ENCODE peak calls at places on chromosomes 12 and 14, in eight cellular contexts. Q is mammary epithelial cell, U is DND-41, A is H1, Y is PC-3, L is IMR-90, I is hepatocyte, D is HCT116. B is an unnamed sample. For H4K20me1, the result is how much of the 10 kb centered on the place peaks cover.

GRCh38 chr12:75704664-75705063 is 193.3 kb upstream of the KRR1 start:
- DNase-seq in Q (no peak), U (no peak), A (no peak), Y (no peak), L (peak), I (no peak), D (peak), B (no peak)

GRCh38 chr12:88247241-88247643 is 105.1 kb downstream of the TMTC3 start:
- DNase-seq in Q (peak), U (no peak), A (no peak), Y (peak), L (peak), I (no peak), D (peak), B (peak)

GRCh38 chr14:58785741-58786140 is 148.0 kb downstream of the DACT1 start:
- DNase-seq in Q (no peak), U (no peak), A (no peak), Y (no peak), L (no peak), I (no peak), D (no peak), B (no peak)

GRCh38 chr14:21072102-21072501 is 2.0 kb downstream of the ARHGEF40 start:
- DNase-seq in Q (no peak), U (no peak), A (no peak), Y (no peak), L (peak), I (peak), D (no peak), B (no peak)

GRCh38 chr14:77988966-77989365 is 181.2 kb upstream of the NRXN3 start:
- DNase-seq in Q (peak), U (no peak), A (no peak), Y (peak), L (peak), I (no peak), D (no peak), B (no peak)

GRCh38 chr12:5377997-5378596 is 53.8 kb upstream of the NTF3 start:
- DNase-seq in Q (no peak), U (no peak), A (no peak), Y (peak), L (no peak), I (peak), D (no peak), B (no peak)

GRCh38 chr14:100872641-100873071 is 30.9 kb downstream of the RTL1 start:
- DNase-seq in Q (no peak), U (no peak), A (no peak), Y (no peak), L (no peak), I (no peak), D (no peak), B (no peak)

GRCh38 chr12:120690083-120690450 is 3.1 kb downstream of the MLEC start:
- DNase-seq in Q (no peak), U (no peak), A (no peak), Y (no peak), L (no peak), I (no peak), D (no peak), B (no peak)

GRCh38 chr14:105150368-105151111 is 18.0 kb downstream of the JAG2 start:
- DNase-seq in Q (no peak), U (no peak), A (peak), Y (no peak), L (no peak), I (no peak), D (no peak), B (no peak)

GRCh38 chr14:61145258-61145902 is 135.8 kb downstream of the TMEM30B start:
- DNase-seq in Q (peak), U (no peak), A (no peak), Y (peak), L (peak), I (peak), D (no peak), B (no peak)

GRCh38 chr12:52010152-52010622 is 3.4 kb downstream of the TAMALIN start:
- DNase-seq in Q (no peak), U (no peak), A (peak), Y (no peak), L (peak), I (peak), D (no peak), B (peak)

GRCh38 chr14:22070119-22070982 is 396.7 kb upstream of the OR4E1 start:
- DNase-seq in Q (peak), U (peak), A (peak), Y (no peak), L (no peak), I (no peak), D (no peak), B (peak)

GRCh38 chr12:108582981-108583770 is 14.7 kb downstream of the TMEM119 start:
- DNase-seq in Q (no peak), U (no peak), A (no peak), Y (no peak), L (no peak), I (no peak), D (no peak), B (no peak)

GRCh38 chr12:936377-937345 is 12.8 kb downstream of the RAD52 start:
- DNase-seq in Q (no peak), U (no peak), A (no peak), Y (no peak), L (no peak), I (no peak), D (no peak), B (no peak)

GRCh38 chr12:28235017-28235416 is 44.8 kb downstream of the CCDC91 start:
- DNase-seq in Q (no peak), U (no peak), A (no peak), Y (no peak), L (no peak), I (no peak), D (no peak), B (no peak)

GRCh38 chr12:112116232-112117060 is 7.9 kb upstream of the NAA25 start:
- DNase-seq in Q (no peak), U (peak), A (peak), Y (no peak), L (peak), I (peak), D (peak), B (peak)

GRCh38 chr14:70714055-70714550 is 72.4 kb downstream of the TTC9 start:
- DNase-seq in Q (peak), U (peak), A (peak), Y (peak), L (peak), I (peak), D (peak), B (peak)

GRCh38 chr14:59688224-59689170 is 111.9 kb upstream of the CCDC175 start:
- DNase-seq in Q (peak), U (peak), A (peak), Y (peak), L (peak), I (peak), D (peak), B (peak)

GRCh38 chr14:75254381-75254821 is 24.2 kb upstream of the FOS start:
- DNase-seq in Q (peak), U (no peak), A (no peak), Y (peak), L (no peak), I (peak), D (no peak), B (no peak)

GRCh38 chr14:100894416-100894815 is 9.1 kb downstream of the RTL1 start:
- DNase-seq in Q (no peak), U (peak), A (no peak), Y (no peak), L (no peak), I (no peak), D (no peak), B (no peak)

GRCh38 chr12:111238075-111238734 is 130.7 kb downstream of the PHETA1 start:
- DNase-seq in Q (no peak), U (no peak), A (no peak), Y (peak), L (no peak), I (no peak), D (no peak), B (no peak)

GRCh38 chr12:27996761-27997160 is 24.2 kb upstream of the PTHLH start:
- DNase-seq in Q (no peak), U (no peak), A (no peak), Y (no peak), L (no peak), I (no peak), D (no peak), B (no peak)

GRCh38 chr12:647713-648085 is 15.5 kb downstream of the NINJ2 start:
- DNase-seq in Q (no peak), U (no peak), A (no peak), Y (no peak), L (no peak), I (no peak), D (no peak), B (no peak)

GRCh38 chr14:34971801-34972200 is 11.0 kb upstream of the SRP54 start:
- DNase-seq in Q (no peak), U (no peak), A (no peak), Y (no peak), L (no peak), I (no peak), D (no peak), B (peak)

GRCh38 chr14:30160608-30161007 is 233.0 kb upstream of the PRKD1 start:
- DNase-seq in Q (no peak), U (no peak), A (no peak), Y (peak), L (no peak), I (no peak), D (no peak), B (no peak)

GRCh38 chr12:89899651-89900050 is 191.0 kb upstream of the ATP2B1 start:
- DNase-seq in Q (no peak), U (no peak), A (no peak), Y (no peak), L (no peak), I (no peak), D (no peak), B (no peak)

GRCh38 chr12:58309806-58310205 is 368.4 kb downstream of the ATP23 start:
- DNase-seq in Q (peak), U (no peak), A (no peak), Y (peak), L (no peak), I (no peak), D (no peak), B (no peak)

GRCh38 chr12:26730546-26731085 is 102.4 kb downstream of the ITPR2 start:
- DNase-seq in Q (no peak), U (no peak), A (no peak), Y (no peak), L (no peak), I (no peak), D (no peak), B (peak)

GRCh38 chr12:53070901-53071492 is 8.2 kb downstream of the SPRYD3 start:
- DNase-seq in Q (no peak), U (no peak), A (no peak), Y (no peak), L (no peak), I (peak), D (no peak), B (no peak)

GRCh38 chr12:111505601-111506036 is 93.5 kb downstream of the ATXN2 start:
- DNase-seq in Q (peak), U (no peak), A (no peak), Y (no peak), L (no peak), I (no peak), D (no peak), B (no peak)

GRCh38 chr12:49748800-49749199 is 7.4 kb downstream of the TMBIM6 start:
- DNase-seq in Q (no peak), U (no peak), A (no peak), Y (no peak), L (no peak), I (no peak), D (no peak), B (no peak)

GRCh38 chr12:81088221-81088620 is 10.3 kb downstream of the ACSS3 start:
- DNase-seq in Q (no peak), U (no peak), A (no peak), Y (no peak), L (no peak), I (no peak), D (no peak), B (no peak)

GRCh38 chr14:54805521-54806322 is 96.9 kb downstream of the GCH1 start:
- DNase-seq in Q (peak), U (peak), A (peak), Y (peak), L (peak), I (peak), D (peak), B (peak)
- H3K4me3 ChIP-seq in Q (no peak), U (peak), A (no peak), Y (peak), L (no peak), I (no peak), D (no peak), B (no peak)

GRCh38 chr14:69619007-69619406 is 7.6 kb downstream of the SUSD6 start:
- DNase-seq in Q (no peak), U (no peak), A (no peak), Y (no peak), L (no peak), I (no peak), D (no peak), B (no peak)

GRCh38 chr14:69616408-69616773 is 5.0 kb downstream of the SUSD6 start:
- DNase-seq in Q (no peak), U (no peak), A (no peak), Y (no peak), L (no peak), I (no peak), D (no peak), B (no peak)

GRCh38 chr14:69617796-69618195 is 6.4 kb downstream of the SUSD6 start:
- DNase-seq in Q (no peak), U (no peak), A (no peak), Y (no peak), L (no peak), I (no peak), D (no peak), B (no peak)

GRCh38 chr14:69620981-69621380 is 9.6 kb downstream of the SUSD6 start:
- DNase-seq in Q (no peak), U (no peak), A (no peak), Y (no peak), L (no peak), I (no peak), D (no peak), B (no peak)

GRCh38 chr14:69620211-69620611 is 8.8 kb downstream of the SUSD6 start:
- DNase-seq in Q (peak), U (no peak), A (no peak), Y (no peak), L (no peak), I (no peak), D (no peak), B (no peak)
- H4K20me1 ChIP-seq in Q (under half), U (under half), A (under half), Y (under half), L (half or more), I (half or more), D (under half), B (under half)

DNA sequence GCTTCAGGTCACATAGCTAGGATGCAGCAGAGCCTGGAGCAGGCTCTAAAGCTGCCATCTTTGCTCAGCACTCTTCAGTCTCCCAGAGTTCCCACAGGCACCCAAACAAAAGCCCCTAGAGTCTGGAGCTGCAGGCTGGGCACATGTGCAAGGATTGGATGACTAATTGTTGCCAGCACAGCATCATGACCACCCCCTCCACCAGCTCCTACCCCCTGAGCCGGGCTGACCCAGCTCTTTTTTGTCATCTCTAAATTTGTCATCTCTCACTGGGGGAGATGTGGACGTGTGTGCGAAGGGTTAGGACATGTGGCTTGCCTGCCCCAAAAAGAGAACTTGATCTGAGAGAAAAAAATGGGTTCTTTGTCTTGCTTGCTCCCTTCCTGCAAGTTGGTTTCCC is 4.3 kb upstream of the MMP19 start:
- DNase-seq in Q (peak), U (no peak), A (no peak), Y (no peak), L (peak), I (no peak), D (no peak), B (peak)
- H3K4me3 ChIP-seq in Q (no peak), U (no peak), A (no peak), Y (no peak), L (no peak), I (no peak), D (no peak), B (no peak)

DNA sequence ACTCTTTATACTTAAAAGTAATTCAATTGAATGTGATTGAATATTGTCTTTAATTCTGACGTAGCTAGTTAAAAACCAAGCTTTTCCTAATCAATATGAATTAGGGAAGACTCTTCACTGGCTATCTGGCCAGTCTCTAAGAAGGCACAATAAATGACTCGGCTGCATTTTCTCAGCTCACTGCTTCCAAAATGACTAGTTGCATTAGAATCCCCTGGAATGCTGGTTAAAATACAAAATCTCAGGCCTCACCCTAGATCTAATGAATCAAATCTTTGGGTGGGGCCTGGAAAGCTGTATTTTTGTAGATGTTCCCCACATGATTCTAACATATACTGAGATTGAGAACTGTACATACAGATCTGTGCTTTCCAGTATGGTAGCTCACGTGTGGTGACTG is 242.1 kb downstream of the CHST11 start:
- DNase-seq in Q (peak), U (no peak), A (no peak), Y (peak), L (peak), I (no peak), D (no peak), B (no peak)
- H4K20me1 ChIP-seq in Q (under half), U (half or more), A (under half), Y (under half), L (under half), I (under half), D (under half), B (under half)

GRCh38 chr14:104136472-104137296 is 1.7 kb upstream of the KIF26A start:
- DNase-seq in Q (no peak), U (no peak), A (peak), Y (no peak), L (no peak), I (no peak), D (no peak), B (no peak)
- H3K4me3 ChIP-seq in Q (no peak), U (no peak), A (peak), Y (no peak), L (no peak), I (no peak), D (no peak), B (no peak)

B was measured in endothelial cell of umbilical vein.